ENCODE peak calls at places on chromosomes 4 and X, in five cellular contexts. One of them, this sample, is unnamed.

GRCh38 chr4:174429701-174430100 is 92.6 kb downstream of the HPGD start:
- DNase-seq in HFF-Myc: no peak
- DNase-seq in AG04450: no peak
- DNase-seq in left cardiac atrium: no peak
- DNase-seq in C1 segment of cervical spinal cord: no peak
- DNase-seq in this sample: no peak

GRCh38 chr4:150679767-150680088 is 97.8 kb downstream of the MAB21L2 start:
- DNase-seq in left cardiac atrium: no peak
- DNase-seq in HFF-Myc: no peak
- DNase-seq in AG04450: no peak
- DNase-seq in C1 segment of cervical spinal cord: no peak
- DNase-seq in this sample: no peak

GRCh38 chr4:1169691-1170096 is 2.7 kb downstream of the SPON2 start:
- DNase-seq in AG04450: no peak
- DNase-seq in C1 segment of cervical spinal cord: no peak
- DNase-seq in left cardiac atrium: no peak
- DNase-seq in HFF-Myc: no peak
- DNase-seq in this sample: no peak

GRCh38 chr4:87038837-87039715 is 104.3 kb downstream of the AFF1 start:
- DNase-seq in HFF-Myc: no peak
- DNase-seq in left cardiac atrium: peak; percentile 75
- DNase-seq in C1 segment of cervical spinal cord: peak; percentile 54
- DNase-seq in AG04450: peak; percentile 59
- DNase-seq in this sample: peak; percentile 69

GRCh38 chr4:13750594-13750993 is 123.1 kb upstream of the BOD1L1 start:
- DNase-seq in HFF-Myc: no peak
- DNase-seq in C1 segment of cervical spinal cord: no peak
- DNase-seq in AG04450: no peak
- DNase-seq in left cardiac atrium: no peak
- DNase-seq in this sample: no peak

GRCh38 chr4:34733185-34733916 is 1511.0 kb downstream of the ARAP2 start:
- DNase-seq in C1 segment of cervical spinal cord: no peak
- DNase-seq in left cardiac atrium: no peak
- DNase-seq in AG04450: no peak
- DNase-seq in HFF-Myc: no peak
- DNase-seq in this sample: no peak

GRCh38 chrX:67734111-67734753 is 190.4 kb downstream of the AR start:
- DNase-seq in left cardiac atrium: no peak
- DNase-seq in C1 segment of cervical spinal cord: no peak
- DNase-seq in HFF-Myc: no peak
- DNase-seq in AG04450: no peak
- DNase-seq in this sample: no peak

GRCh38 chr4:8721621-8722020 is 129.1 kb downstream of the CPZ start:
- DNase-seq in left cardiac atrium: no peak
- DNase-seq in HFF-Myc: no peak
- DNase-seq in AG04450: no peak
- DNase-seq in C1 segment of cervical spinal cord: no peak
- DNase-seq in this sample: no peak

GRCh38 chrX:39836802-39837420 is 260.8 kb downstream of the BCOR start:
- DNase-seq in left cardiac atrium: no peak
- DNase-seq in C1 segment of cervical spinal cord: no peak
- DNase-seq in HFF-Myc: no peak
- DNase-seq in AG04450: no peak
- DNase-seq in this sample: no peak

GRCh38 chr4:174389439-174389838 is 105.7 kb downstream of the CEP44 start:
- DNase-seq in C1 segment of cervical spinal cord: no peak
- DNase-seq in left cardiac atrium: no peak
- DNase-seq in AG04450: no peak
- DNase-seq in HFF-Myc: no peak
- DNase-seq in this sample: no peak

GRCh38 chr4:161702287-161702686 is 461.5 kb downstream of the FSTL5 start:
- DNase-seq in AG04450: no peak
- DNase-seq in C1 segment of cervical spinal cord: no peak
- DNase-seq in left cardiac atrium: no peak
- DNase-seq in HFF-Myc: no peak
- DNase-seq in this sample: no peak

GRCh38 chr4:158094413-158095110 is 78.3 kb downstream of the GASK1B start:
- DNase-seq in AG04450: peak; percentile 3
- DNase-seq in HFF-Myc: no peak
- DNase-seq in C1 segment of cervical spinal cord: no peak
- DNase-seq in left cardiac atrium: no peak
- DNase-seq in this sample: no peak